ENCODE peak calls at places on chromosomes 3 and 15, in six cellular contexts. A is tibial nerve; R is NCI-H1436; U is Peyer's patch; W is stimulated activated CD4-positive, alpha-beta T cell treated with anti-CD3 and anti-CD28 coated beads, Interleukin-2, amount 100 ng/mL, for 24 hours; X is WERI-Rb-1. J is an unnamed sample.

GRCh38 chr15:79452244-79453051 is 20.3 kb downstream of the MINAR1 start:
- DNase-seq in A (no peak), R (no peak), U (no peak), W (no peak), X (no peak), J (no peak)

GRCh38 chr3:121111914-121112612 is 204.1 kb downstream of the STXBP5L start:
- DNase-seq in A (no peak), R (no peak), U (no peak), W (no peak), X (peak; percentile 36), J (peak; percentile 65)

GRCh38 chr3:31804251-31805051 is 176.6 kb downstream of the OSBPL10 start:
- DNase-seq in A (peak; percentile 34), R (no peak), U (no peak), W (no peak), X (no peak), J (no peak)

GRCh38 chr3:7388026-7388425 is 527.1 kb downstream of the GRM7 start:
- DNase-seq in A (no peak), R (no peak), U (no peak), W (no peak), X (no peak), J (no peak)

GRCh38 chr3:10357095-10357494 is 36.2 kb upstream of the SEC13 start:
- DNase-seq in A (no peak), R (no peak), U (no peak), W (no peak), X (no peak), J (no peak)

GRCh38 chr3:38613426-38613825 is 36.1 kb downstream of the SCN5A start:
- DNase-seq in A (no peak), R (no peak), U (no peak), W (no peak), X (no peak), J (no peak)

GRCh38 chr15:86903642-86904421 is 824.2 kb downstream of the AGBL1 start:
- DNase-seq in A (no peak), R (no peak), U (no peak), W (no peak), X (no peak), J (no peak)

GRCh38 chr3:182092662-182093262 is 381.0 kb downstream of the SOX2 start:
- DNase-seq in A (no peak), R (peak; percentile 39), U (no peak), W (no peak), X (no peak), J (no peak)

GRCh38 chr15:61411941-61412510 is 182.9 kb upstream of the RORA start:
- DNase-seq in A (no peak), R (no peak), U (no peak), W (no peak), X (no peak), J (no peak)

GRCh38 chr15:80099246-80099645 is 39.8 kb downstream of the ZFAND6 start:
- DNase-seq in A (no peak), R (no peak), U (no peak), W (no peak), X (no peak), J (no peak)

GRCh38 chr3:141795719-141796435 is 32.7 kb downstream of the GRK7 start:
- DNase-seq in A (peak; percentile 40), R (no peak), U (peak; percentile 71), W (peak; percentile 48), X (peak; percentile 71), J (no peak)

GRCh38 chr15:41043276-41043675 is 72.8 kb downstream of the INO80 start:
- DNase-seq in A (no peak), R (no peak), U (no peak), W (no peak), X (no peak), J (no peak)

GRCh38 chr15:52406601-52407000 is 111.0 kb upstream of the MYO5C start:
- DNase-seq in A (no peak), R (no peak), U (no peak), W (no peak), X (no peak), J (no peak)

GRCh38 chr3:42701371-42702065 is 1.1 kb downstream of the HHATL start:
- DNase-seq in A (no peak), R (no peak), U (peak; percentile 54), W (peak; percentile 67), X (no peak), J (peak; percentile 73)

GRCh38 chr3:128572644-128573105 is 77.9 kb downstream of the RPN1 start:
- DNase-seq in A (no peak), R (no peak), U (no peak), W (peak; percentile 58), X (peak; percentile 33), J (no peak)

GRCh38 chr3:21654662-21655061 is 96.3 kb downstream of the ZNF385D start:
- DNase-seq in A (no peak), R (no peak), U (no peak), W (no peak), X (no peak), J (no peak)

GRCh38 chr3:115691964-115692363 is 68.7 kb downstream of the GAP43 start:
- DNase-seq in A (no peak), R (no peak), U (no peak), W (no peak), X (no peak), J (no peak)

GRCh38 chr15:52668133-52668532 is 11.1 kb downstream of the ATOSA start:
- DNase-seq in A (no peak), R (no peak), U (no peak), W (no peak), X (no peak), J (no peak)

GRCh38 chr15:65101418-65101890 is 13.5 kb downstream of the UBAP1L start:
- DNase-seq in A (peak; percentile 76), R (peak; percentile 24), U (peak; percentile 85), W (peak; percentile 70), X (peak; percentile 80), J (peak; percentile 89)

GRCh38 chr3:197468167-197468566 is 87.6 kb downstream of the BDH1 start:
- DNase-seq in A (no peak), R (no peak), U (no peak), W (no peak), X (no peak), J (no peak)

GRCh38 chr3:160704006-160704405 is 27.0 kb downstream of the ARL14 start:
- DNase-seq in A (no peak), R (no peak), U (no peak), W (no peak), X (no peak), J (no peak)

GRCh38 chr3:11624161-11624560 is 19.6 kb downstream of the VGLL4 start:
- DNase-seq in A (no peak), R (no peak), U (no peak), W (peak; percentile 70), X (no peak), J (no peak)